ENCODE peak calls at places on chromosome 20, in ten cellular contexts. One of them, this sample, is unnamed.

GRCh38 chr20:12936020-12936419 is 72.8 kb upstream of the SPTLC3 start:
- DNase-seq in RCC 7860: no peak
- DNase-seq in NCI-H82: peak
- DNase-seq in ACHN: no peak
- DNase-seq in Peyer's patch: no peak
- DNase-seq in mesothelial cell of epicardium: no peak
- DNase-seq in adipocyte: no peak
- DNase-seq in GM10248: no peak
- DNase-seq in SIG-M5: no peak
- DNase-seq in ascending aorta: no peak
- DNase-seq in this sample: no peak

GRCh38 chr20:16528078-16528477 is 45.2 kb downstream of the KIF16B start:
- DNase-seq in NCI-H82: peak
- DNase-seq in GM10248: no peak
- DNase-seq in ACHN: peak
- DNase-seq in ascending aorta: no peak
- DNase-seq in RCC 7860: peak
- DNase-seq in Peyer's patch: no peak
- DNase-seq in adipocyte: peak
- DNase-seq in mesothelial cell of epicardium: no peak
- DNase-seq in SIG-M5: peak
- DNase-seq in this sample: no peak

GRCh38 chr20:58293453-58293852 is 16.1 kb upstream of the RAB22A start:
- DNase-seq in ACHN: peak
- DNase-seq in SIG-M5: no peak
- DNase-seq in mesothelial cell of epicardium: no peak
- DNase-seq in NCI-H82: peak
- DNase-seq in RCC 7860: no peak
- DNase-seq in Peyer's patch: no peak
- DNase-seq in GM10248: no peak
- DNase-seq in ascending aorta: no peak
- DNase-seq in adipocyte: no peak
- DNase-seq in this sample: no peak

GRCh38 chr20:51583073-51583472 is 40.6 kb upstream of the NFATC2 start:
- DNase-seq in NCI-H82: no peak
- DNase-seq in RCC 7860: no peak
- DNase-seq in GM10248: no peak
- DNase-seq in SIG-M5: no peak
- DNase-seq in Peyer's patch: no peak
- DNase-seq in mesothelial cell of epicardium: no peak
- DNase-seq in ascending aorta: no peak
- DNase-seq in ACHN: no peak
- DNase-seq in adipocyte: no peak
- DNase-seq in this sample: no peak

GRCh38 chr20:16692442-16692841 is 37.4 kb upstream of the SNRPB2 start:
- DNase-seq in ascending aorta: no peak
- DNase-seq in GM10248: no peak
- DNase-seq in RCC 7860: no peak
- DNase-seq in ACHN: no peak
- DNase-seq in SIG-M5: no peak
- DNase-seq in NCI-H82: no peak
- DNase-seq in Peyer's patch: no peak
- DNase-seq in adipocyte: no peak
- DNase-seq in mesothelial cell of epicardium: no peak
- DNase-seq in this sample: no peak

GRCh38 chr20:46139908-46140482 is 21.9 kb downstream of the CD40 start:
- DNase-seq in NCI-H82: no peak
- DNase-seq in SIG-M5: no peak
- DNase-seq in adipocyte: no peak
- DNase-seq in ACHN: no peak
- DNase-seq in ascending aorta: no peak
- DNase-seq in mesothelial cell of epicardium: no peak
- DNase-seq in GM10248: no peak
- DNase-seq in RCC 7860: no peak
- DNase-seq in Peyer's patch: no peak
- DNase-seq in this sample: no peak

GRCh38 chr20:3165473-3166337 is 6.0 kb upstream of the FASTKD5 start:
- DNase-seq in adipocyte: no peak
- DNase-seq in GM10248: no peak
- DNase-seq in SIG-M5: no peak
- DNase-seq in ascending aorta: no peak
- DNase-seq in ACHN: no peak
- DNase-seq in NCI-H82: no peak
- DNase-seq in mesothelial cell of epicardium: no peak
- DNase-seq in RCC 7860: no peak
- DNase-seq in Peyer's patch: no peak
- DNase-seq in this sample: no peak

GRCh38 chr20:39676857-39677351 is 714.8 kb downstream of the DHX35 start:
- DNase-seq in ACHN: peak
- DNase-seq in RCC 7860: peak
- DNase-seq in mesothelial cell of epicardium: no peak
- DNase-seq in adipocyte: peak
- DNase-seq in ascending aorta: no peak
- DNase-seq in GM10248: peak
- DNase-seq in SIG-M5: no peak
- DNase-seq in NCI-H82: peak
- DNase-seq in Peyer's patch: no peak
- DNase-seq in this sample: no peak

GRCh38 chr20:25039697-25040437 is 18.1 kb downstream of the ACSS1 start:
- DNase-seq in ACHN: no peak
- DNase-seq in adipocyte: peak
- DNase-seq in Peyer's patch: no peak
- DNase-seq in NCI-H82: no peak
- DNase-seq in GM10248: no peak
- DNase-seq in mesothelial cell of epicardium: no peak
- DNase-seq in SIG-M5: no peak
- DNase-seq in ascending aorta: peak
- DNase-seq in RCC 7860: no peak
- DNase-seq in this sample: no peak

GRCh38 chr20:25407311-25408169 is at the start of gene GINS1:
- DNase-seq in RCC 7860: peak
- DNase-seq in ascending aorta: no peak
- DNase-seq in GM10248: peak
- DNase-seq in SIG-M5: no peak
- DNase-seq in mesothelial cell of epicardium: peak
- DNase-seq in adipocyte: peak
- DNase-seq in NCI-H82: peak
- DNase-seq in ACHN: peak
- DNase-seq in Peyer's patch: peak
- DNase-seq in this sample: peak

GRCh38 chr20:37419774-37420542 is 74.0 kb downstream of the SRC start:
- DNase-seq in ascending aorta: no peak
- DNase-seq in SIG-M5: no peak
- DNase-seq in GM10248: no peak
- DNase-seq in mesothelial cell of epicardium: no peak
- DNase-seq in Peyer's patch: no peak
- DNase-seq in ACHN: no peak
- DNase-seq in RCC 7860: no peak
- DNase-seq in NCI-H82: no peak
- DNase-seq in adipocyte: no peak
- DNase-seq in this sample: no peak

GRCh38 chr20:50913976-50914375 is 17.3 kb downstream of the ADNP start:
- DNase-seq in Peyer's patch: no peak
- DNase-seq in adipocyte: peak
- DNase-seq in ascending aorta: no peak
- DNase-seq in mesothelial cell of epicardium: no peak
- DNase-seq in SIG-M5: no peak
- DNase-seq in ACHN: peak
- DNase-seq in RCC 7860: peak
- DNase-seq in GM10248: no peak
- DNase-seq in NCI-H82: peak
- DNase-seq in this sample: no peak

GRCh38 chr20:62791301-62792181 is 4.7 kb upstream of the MRGBP start:
- DNase-seq in ascending aorta: peak
- DNase-seq in RCC 7860: peak
- DNase-seq in SIG-M5: peak
- DNase-seq in GM10248: peak
- DNase-seq in ACHN: peak
- DNase-seq in mesothelial cell of epicardium: peak
- DNase-seq in Peyer's patch: peak
- DNase-seq in adipocyte: peak
- DNase-seq in NCI-H82: peak
- DNase-seq in this sample: peak

GRCh38 chr20:41769650-41770049 is 151.5 kb upstream of the CHD6 start:
- DNase-seq in Peyer's patch: no peak
- DNase-seq in SIG-M5: no peak
- DNase-seq in GM10248: no peak
- DNase-seq in RCC 7860: no peak
- DNase-seq in adipocyte: no peak
- DNase-seq in mesothelial cell of epicardium: no peak
- DNase-seq in NCI-H82: no peak
- DNase-seq in ascending aorta: no peak
- DNase-seq in ACHN: no peak
- DNase-seq in this sample: no peak

GRCh38 chr20:18743665-18744440 is 69.7 kb upstream of the SCP2D1 start:
- DNase-seq in adipocyte: no peak
- DNase-seq in ascending aorta: no peak
- DNase-seq in mesothelial cell of epicardium: no peak
- DNase-seq in Peyer's patch: no peak
- DNase-seq in SIG-M5: no peak
- DNase-seq in GM10248: no peak
- DNase-seq in NCI-H82: no peak
- DNase-seq in ACHN: no peak
- DNase-seq in RCC 7860: no peak
- DNase-seq in this sample: no peak

GRCh38 chr20:50682065-50682464 is 9.3 kb downstream of the RIPOR3 start:
- DNase-seq in adipocyte: no peak
- DNase-seq in mesothelial cell of epicardium: no peak
- DNase-seq in ACHN: no peak
- DNase-seq in RCC 7860: no peak
- DNase-seq in Peyer's patch: no peak
- DNase-seq in NCI-H82: no peak
- DNase-seq in ascending aorta: no peak
- DNase-seq in GM10248: no peak
- DNase-seq in SIG-M5: no peak
- DNase-seq in this sample: no peak

GRCh38 chr20:34896086-34896551 is 19.7 kb downstream of the ACSS2 start:
- DNase-seq in adipocyte: no peak
- DNase-seq in Peyer's patch: no peak
- DNase-seq in NCI-H82: no peak
- DNase-seq in GM10248: no peak
- DNase-seq in RCC 7860: no peak
- DNase-seq in mesothelial cell of epicardium: no peak
- DNase-seq in SIG-M5: no peak
- DNase-seq in ascending aorta: no peak
- DNase-seq in ACHN: no peak
- DNase-seq in this sample: no peak

GRCh38 chr20:44111712-44112335 is 75.2 kb downstream of the JPH2 start:
- DNase-seq in Peyer's patch: no peak
- DNase-seq in ACHN: no peak
- DNase-seq in GM10248: no peak
- DNase-seq in SIG-M5: no peak
- DNase-seq in NCI-H82: no peak
- DNase-seq in RCC 7860: no peak
- DNase-seq in adipocyte: peak
- DNase-seq in ascending aorta: no peak
- DNase-seq in mesothelial cell of epicardium: peak
- DNase-seq in this sample: no peak

GRCh38 chr20:33733654-33734576 is 2.1 kb downstream of the ZNF341 start:
- DNase-seq in ACHN: peak
- DNase-seq in ascending aorta: no peak
- DNase-seq in RCC 7860: no peak
- DNase-seq in Peyer's patch: peak
- DNase-seq in SIG-M5: no peak
- DNase-seq in adipocyte: peak
- DNase-seq in mesothelial cell of epicardium: no peak
- DNase-seq in GM10248: peak
- DNase-seq in NCI-H82: peak
- DNase-seq in this sample: no peak

GRCh38 chr20:45407783-45408645 is at the start of gene DBNDD2:
- DNase-seq in ascending aorta: no peak
- DNase-seq in adipocyte: no peak
- DNase-seq in NCI-H82: no peak
- DNase-seq in SIG-M5: no peak
- DNase-seq in ACHN: no peak
- DNase-seq in RCC 7860: no peak
- DNase-seq in GM10248: peak
- DNase-seq in mesothelial cell of epicardium: no peak
- DNase-seq in Peyer's patch: no peak
- DNase-seq in this sample: no peak

GRCh38 chr20:38167851-38168760 is 3.0 kb upstream of the TGM2 start:
- DNase-seq in GM10248: no peak
- DNase-seq in adipocyte: peak
- DNase-seq in NCI-H82: peak
- DNase-seq in mesothelial cell of epicardium: no peak
- DNase-seq in RCC 7860: peak
- DNase-seq in ascending aorta: peak
- DNase-seq in Peyer's patch: no peak
- DNase-seq in SIG-M5: no peak
- DNase-seq in ACHN: peak
- DNase-seq in this sample: no peak

GRCh38 chr20:4563534-4563933 is 158.2 kb upstream of the PRND start:
- DNase-seq in GM10248: no peak
- DNase-seq in adipocyte: peak
- DNase-seq in RCC 7860: no peak
- DNase-seq in ACHN: peak
- DNase-seq in NCI-H82: no peak
- DNase-seq in mesothelial cell of epicardium: no peak
- DNase-seq in SIG-M5: no peak
- DNase-seq in ascending aorta: no peak
- DNase-seq in Peyer's patch: no peak
- DNase-seq in this sample: no peak

GRCh38 chr20:1891263-1892121 is 3.7 kb upstream of the SIRPA start:
- DNase-seq in SIG-M5: no peak
- DNase-seq in NCI-H82: peak
- DNase-seq in mesothelial cell of epicardium: no peak
- DNase-seq in RCC 7860: peak
- DNase-seq in ACHN: no peak
- DNase-seq in adipocyte: no peak
- DNase-seq in GM10248: no peak
- DNase-seq in Peyer's patch: no peak
- DNase-seq in ascending aorta: no peak
- DNase-seq in this sample: no peak

GRCh38 chr20:31927758-31928157 is 24.1 kb downstream of the PDRG1 start:
- DNase-seq in adipocyte: no peak
- DNase-seq in ascending aorta: no peak
- DNase-seq in GM10248: no peak
- DNase-seq in Peyer's patch: no peak
- DNase-seq in SIG-M5: no peak
- DNase-seq in NCI-H82: no peak
- DNase-seq in ACHN: no peak
- DNase-seq in mesothelial cell of epicardium: no peak
- DNase-seq in RCC 7860: no peak
- DNase-seq in this sample: no peak

This sample was measured in immature natural killer cell.